ENCODE peak calls at places on chromosomes 12 and 14, in nine cellular contexts. A, K, R, E, H, C, Y, B and X are unnamed samples.

GRCh38 chr12:68932701-68933563 is at the start of gene CPM:
- DNase-seq in K (peak; percentile 88), E (peak; percentile 87), R (peak; percentile 85), H (peak; percentile 63), A (no peak), C (no peak), B (peak; percentile 42), Y (peak; percentile 82), X (peak; percentile 34)

GRCh38 chr12:56947633-56948535 is 9.5 kb downstream of the RDH16 start:
- DNase-seq in R (no peak), A (no peak), C (no peak), H (no peak), B (no peak), K (no peak), E (no peak), Y (no peak), X (no peak)

GRCh38 chr12:79766705-79767464 is 76.1 kb upstream of the PAWR start:
- DNase-seq in E (peak; percentile 27), C (no peak), K (no peak), A (no peak), H (no peak), B (no peak), R (no peak), Y (no peak), X (no peak)

GRCh38 chr12:27964123-27964522 is 8.4 kb downstream of the PTHLH start:
- DNase-seq in K (no peak), R (no peak), B (no peak), H (no peak), A (no peak), C (no peak), Y (no peak), E (no peak), X (no peak)

GRCh38 chr14:95979339-95980042 is 59.7 kb upstream of the C14orf132 start:
- DNase-seq in R (no peak), B (no peak), K (no peak), Y (no peak), H (no peak), E (peak; percentile 10), C (no peak), A (no peak), X (no peak)

GRCh38 chr12:31346211-31346610 is 20.3 kb upstream of the SINHCAF start:
- DNase-seq in C (no peak), R (no peak), A (no peak), B (no peak), E (no peak), K (no peak), Y (no peak), H (no peak), X (no peak)

GRCh38 chr12:115451785-115452736 is 768.1 kb upstream of the TBX3 start:
- DNase-seq in C (peak; percentile 3), K (peak; percentile 43), E (peak; percentile 65), A (peak; percentile 52), H (no peak), R (peak; percentile 75), Y (peak; percentile 49), B (no peak), X (peak; percentile 55)

GRCh38 chr12:6367969-6368892 is 7.1 kb downstream of the SCNN1A start:
- DNase-seq in R (no peak), C (no peak), K (no peak), B (no peak), A (no peak), E (no peak), H (no peak), Y (no peak), X (no peak)

GRCh38 chr14:106459971-106460730 is 933.8 kb downstream of the TMEM121 start:
- DNase-seq in R (peak; percentile 34), E (no peak), H (peak; percentile 73), C (no peak), K (peak; percentile 20), Y (no peak), B (no peak), A (no peak), X (no peak)

GRCh38 chr14:28867571-28867970 is 101.0 kb downstream of the FOXG1 start:
- DNase-seq in B (no peak), R (no peak), A (no peak), K (no peak), C (no peak), E (peak; percentile 3), Y (no peak), H (no peak), X (no peak)

GRCh38 chr12:25866586-25867378 is 91.7 kb upstream of the RASSF8 start:
- DNase-seq in B (no peak), C (no peak), R (no peak), Y (no peak), E (no peak), K (no peak), A (no peak), H (no peak), X (no peak)

GRCh38 chr12:20309504-20310148 is 58.7 kb upstream of the PDE3A start:
- DNase-seq in H (no peak), A (no peak), E (no peak), R (peak; percentile 75), Y (no peak), C (no peak), K (no peak), B (no peak), X (no peak)

GRCh38 chr14:70622111-70622712 is 19.5 kb upstream of the TTC9 start:
- DNase-seq in R (no peak), C (peak; percentile 25), B (peak; percentile 29), Y (no peak), A (no peak), E (peak; percentile 53), K (no peak), H (peak; percentile 38), X (peak; percentile 10)

GRCh38 chr14:73491256-73491976 is 683 bp downstream of the RIOX1 start:
- DNase-seq in R (peak; percentile 78), A (no peak), C (peak; percentile 66), E (peak; percentile 86), Y (peak; percentile 60), K (peak; percentile 63), H (peak; percentile 58), B (peak; percentile 35), X (peak; percentile 30)

GRCh38 chr12:59151243-59151642 is 230.9 kb upstream of the LRIG3 start:
- DNase-seq in B (no peak), C (no peak), Y (no peak), K (no peak), E (peak; percentile 56), R (no peak), A (no peak), H (no peak), X (no peak)

GRCh38 chr14:68779761-68780323 is 13.0 kb downstream of the ZFP36L1 start:
- DNase-seq in E (peak; percentile 97), R (no peak), A (no peak), K (no peak), B (no peak), C (no peak), H (no peak), Y (no peak), X (no peak)

GRCh38 chr12:122669397-122670070 is 33.6 kb downstream of the HCAR2 start:
- DNase-seq in R (no peak), B (no peak), A (no peak), H (no peak), E (peak; percentile 75), Y (no peak), K (no peak), C (no peak), X (no peak)

GRCh38 chr12:44874981-44875416 is 1.1 kb downstream of the NELL2 start:
- DNase-seq in K (peak; percentile 19), Y (no peak), A (no peak), C (peak; percentile 64), R (no peak), H (peak; percentile 7), E (peak; percentile 7), B (peak; percentile 5), X (no peak)

GRCh38 chr12:7756993-7757392 is 8.0 kb upstream of the NANOGNB start:
- DNase-seq in Y (no peak), K (no peak), C (no peak), B (no peak), R (no peak), A (no peak), E (no peak), H (no peak), X (no peak)

GRCh38 chr12:68317047-68317667 is 15.0 kb downstream of the MDM1 start:
- DNase-seq in R (no peak), C (peak; percentile 49), Y (peak; percentile 33), K (no peak), E (peak; percentile 72), B (peak; percentile 24), H (peak; percentile 50), A (no peak), X (peak; percentile 16)

GRCh38 chr14:25953532-25954144 is 644.2 kb downstream of the NOVA1 start:
- DNase-seq in H (no peak), C (no peak), R (no peak), K (no peak), Y (peak; percentile 41), E (peak; percentile 86), A (no peak), B (no peak), X (no peak)

GRCh38 chr14:30349515-30349914 is 209.4 kb upstream of the G2E3 start:
- DNase-seq in R (no peak), B (no peak), E (no peak), H (no peak), K (no peak), C (no peak), A (no peak), Y (no peak), X (no peak)

GRCh38 chr14:50447491-50447890 is 50.8 kb upstream of the CDKL1 start:
- DNase-seq in B (no peak), C (no peak), K (no peak), R (no peak), H (no peak), A (no peak), Y (no peak), E (peak; percentile 30), X (no peak)

GRCh38 chr12:48924617-48925217 is 575 bp downstream of the FKBP11 start:
- DNase-seq in H (peak; percentile 48), R (peak; percentile 60), B (peak; percentile 63), K (peak; percentile 78), Y (no peak), A (no peak), C (peak; percentile 31), E (peak; percentile 68), X (peak; percentile 7)

GRCh38 chr12:113766880-113767878 is 198.9 kb downstream of the RBM19 start:
- DNase-seq in A (no peak), C (peak; percentile 22), B (no peak), Y (no peak), H (no peak), K (no peak), E (peak; percentile 83), R (no peak), X (no peak)

GRCh38 chr12:12927211-12928079 is 24.5 kb downstream of the GPRC5D start:
- DNase-seq in A (no peak), B (peak; percentile 88), E (no peak), Y (peak; percentile 87), R (peak; percentile 83), K (peak; percentile 72), C (no peak), H (peak; percentile 35), X (peak; percentile 38)

GRCh38 chr12:6443361-6443983 is 1.3 kb upstream of the CD27 start:
- DNase-seq in B (no peak), C (no peak), K (no peak), H (no peak), A (no peak), R (no peak), Y (no peak), E (no peak), X (no peak)

GRCh38 chr12:14643247-14643646 is 53.2 kb downstream of the GUCY2C start:
- DNase-seq in A (no peak), Y (no peak), R (no peak), B (no peak), E (no peak), K (no peak), H (no peak), C (no peak), X (no peak)

GRCh38 chr12:132033627-132034026 is 83.9 kb downstream of the EP400 start:
- DNase-seq in B (no peak), E (no peak), R (no peak), K (no peak), C (no peak), A (no peak), H (no peak), Y (no peak), X (no peak)

GRCh38 chr12:93877446-93877845 is 200.3 kb downstream of the CRADD start:
- DNase-seq in B (no peak), R (no peak), A (no peak), H (no peak), C (no peak), E (no peak), Y (peak; percentile 6), K (no peak), X (no peak)

GRCh38 chr12:64456119-64456518 is 4.2 kb downstream of the TBK1 start:
- DNase-seq in R (no peak), C (no peak), A (no peak), H (no peak), B (no peak), Y (no peak), E (no peak), K (no peak), X (no peak)